ENCODE peak calls at places on chromosomes 11 and 22, in four cellular contexts. One of them, this sample, is unnamed.

GRCh38 chr11:60985991-60986915 is 14.8 kb downstream of the CD6 start:
- DNase-seq in IMR-90: peak; percentile 46
- DNase-seq in H1: no peak
- DNase-seq in K562: no peak
- DNase-seq in this sample: no peak

GRCh38 chr11:116851631-116852030 is 14.2 kb upstream of the APOA1 start:
- DNase-seq in K562: no peak
- DNase-seq in H1: no peak
- DNase-seq in IMR-90: no peak
- DNase-seq in this sample: no peak

GRCh38 chr11:65572356-65573043 is at the start of gene FAM89B:
- DNase-seq in K562: peak; percentile 63
- DNase-seq in IMR-90: peak; percentile 77
- DNase-seq in H1: peak; percentile 86
- DNase-seq in this sample: no peak

GRCh38 chr11:30513087-30513486 is 73.1 kb downstream of the MPPED2 start:
- DNase-seq in K562: no peak
- DNase-seq in H1: no peak
- DNase-seq in IMR-90: no peak
- DNase-seq in this sample: no peak

GRCh38 chr11:63532799-63533475 is 3.7 kb upstream of the PLAAT4 start:
- DNase-seq in H1: no peak
- DNase-seq in K562: no peak
- DNase-seq in IMR-90: no peak
- DNase-seq in this sample: no peak

GRCh38 chr11:118643142-118643994 is 36.0 kb downstream of the PHLDB1 start:
- DNase-seq in IMR-90: no peak
- DNase-seq in K562: no peak
- DNase-seq in H1: no peak
- DNase-seq in this sample: no peak

GRCh38 chr22:50518628-50519027 is 6.8 kb downstream of the SCO2 start:
- DNase-seq in H1: no peak
- DNase-seq in K562: no peak
- DNase-seq in IMR-90: no peak
- DNase-seq in this sample: no peak

GRCh38 chr11:134207538-134208239 is 16.1 kb downstream of the NCAPD3 start:
- DNase-seq in H1: peak; percentile 82
- DNase-seq in K562: no peak
- DNase-seq in IMR-90: no peak
- DNase-seq in this sample: no peak

GRCh38 chr11:129277216-129277838 is 85.2 kb upstream of the ARHGAP32 start:
- DNase-seq in H1: no peak
- DNase-seq in IMR-90: peak; percentile 20
- DNase-seq in K562: no peak
- DNase-seq in this sample: no peak

DNA sequence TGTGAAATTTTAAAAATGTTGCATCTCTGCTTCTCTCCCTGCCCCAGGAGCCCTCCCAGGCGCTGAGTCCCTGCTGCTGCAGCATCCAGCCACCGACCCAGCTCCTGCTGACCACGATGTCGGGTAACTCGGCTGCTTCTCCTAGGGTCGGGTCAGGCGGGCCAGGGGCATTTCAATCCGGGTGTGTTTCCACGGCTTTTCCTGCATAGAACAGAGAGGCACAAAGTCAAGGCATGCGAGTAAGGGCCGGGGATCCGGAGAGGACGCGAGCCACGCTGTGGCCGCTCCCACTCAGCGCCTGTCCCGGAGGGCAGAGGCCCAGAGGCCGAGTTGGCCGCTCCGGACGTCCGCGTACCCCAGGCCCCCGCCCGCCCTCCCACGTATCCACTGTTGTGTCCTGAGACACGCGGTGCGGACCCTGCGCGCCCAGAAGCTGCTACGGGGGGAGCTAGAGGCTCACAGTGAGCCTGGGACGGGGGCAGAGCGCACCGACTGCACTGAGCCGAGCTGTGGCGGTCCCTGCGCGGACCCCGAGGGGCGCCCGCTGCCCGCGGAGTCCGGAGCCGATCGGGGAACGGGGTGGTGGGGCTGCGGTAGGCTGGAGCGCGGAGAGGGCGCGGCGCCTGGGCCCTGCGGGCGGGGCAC is at the start of gene POU2AF3:
- DNase-seq in H1: no peak
- DNase-seq in IMR-90: no peak
- DNase-seq in K562: no peak
- DNase-seq in this sample: no peak
- TF ChIP-seq CHD1 in H1: no peak
- TF ChIP-seq CHD1 in IMR-90: no peak
- TF ChIP-seq CHD1 in K562: no peak
- TF ChIP-seq CHD1 in this sample: no peak

GRCh38 chr11:10770626-10771254 is 19.7 kb downstream of the CTR9 start:
- DNase-seq in IMR-90: peak; percentile 55
- DNase-seq in K562: peak; percentile 52
- DNase-seq in H1: peak; percentile 61
- DNase-seq in this sample: no peak
- TF ChIP-seq CHD1 in IMR-90: no peak
- TF ChIP-seq CHD1 in K562: no peak
- TF ChIP-seq CHD1 in H1: no peak
- TF ChIP-seq CHD1 in this sample: no peak

GRCh38 chr11:17643506-17644405 is 75.6 kb upstream of the MYOD1 start:
- DNase-seq in IMR-90: no peak
- DNase-seq in H1: no peak
- DNase-seq in K562: no peak
- DNase-seq in this sample: no peak
- TF ChIP-seq CHD1 in IMR-90: no peak
- TF ChIP-seq CHD1 in H1: no peak
- TF ChIP-seq CHD1 in K562: no peak
- TF ChIP-seq CHD1 in this sample: no peak

GRCh38 chr11:67584205-67584880 is 731 bp downstream of the GSTP1 start:
- DNase-seq in K562: peak; percentile 73
- DNase-seq in IMR-90: peak; percentile 54
- DNase-seq in H1: peak; percentile 60
- DNase-seq in this sample: no peak
- TF ChIP-seq CHD1 in K562: peak; percentile 81
- TF ChIP-seq CHD1 in IMR-90: no peak
- TF ChIP-seq CHD1 in H1: no peak
- TF ChIP-seq CHD1 in this sample: no peak

DNA sequence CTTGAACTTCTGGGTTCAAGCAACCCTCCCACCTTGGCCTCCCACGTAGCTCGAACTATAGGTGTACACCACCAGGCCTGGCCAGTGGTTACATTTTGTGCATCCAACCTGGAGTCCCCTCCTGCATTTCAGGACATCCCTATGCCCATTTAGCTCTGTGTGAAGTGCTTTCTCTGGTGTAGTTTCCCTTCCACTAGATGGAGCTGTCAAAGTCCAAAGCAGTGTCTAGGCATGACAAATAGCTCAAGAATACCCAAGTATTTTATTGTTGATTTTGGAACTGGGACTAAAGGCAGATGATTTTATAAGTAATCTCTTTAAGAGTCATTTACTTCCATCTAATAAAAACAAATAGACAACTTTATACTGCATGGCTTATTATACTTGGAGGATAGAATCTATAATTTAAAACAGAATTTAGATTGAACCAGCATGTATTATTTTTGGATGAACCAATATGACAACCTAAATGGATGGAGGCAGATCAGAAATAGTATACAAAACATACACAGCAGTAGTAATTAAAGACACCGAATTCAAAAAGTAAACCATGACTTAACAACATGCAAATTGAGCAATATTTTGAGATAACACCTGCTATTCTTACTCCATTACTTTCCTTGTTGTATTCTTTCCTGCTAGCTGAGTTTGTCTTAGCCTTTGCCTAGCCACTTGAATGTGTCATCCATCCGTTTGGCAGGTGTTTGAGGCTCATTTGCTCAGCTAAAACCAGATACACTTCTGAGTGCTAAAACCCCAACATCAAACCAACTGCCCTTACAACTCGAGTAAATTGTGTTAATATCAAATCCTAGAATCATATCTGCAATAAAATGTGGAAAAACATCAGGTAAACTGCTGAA is 37.7 kb downstream of the EIF4ENIF1 start:
- DNase-seq in K562: peak; percentile 18
- DNase-seq in H1: no peak
- DNase-seq in IMR-90: peak; percentile 59
- DNase-seq in this sample: peak; percentile 15
- TF ChIP-seq CHD1 in K562: no peak
- TF ChIP-seq CHD1 in H1: no peak
- TF ChIP-seq CHD1 in IMR-90: no peak
- TF ChIP-seq CHD1 in this sample: no peak

GRCh38 chr11:76131142-76131541 is 75.2 kb downstream of the WNT11 start:
- DNase-seq in H1: no peak
- DNase-seq in IMR-90: no peak
- DNase-seq in K562: no peak
- DNase-seq in this sample: no peak

GRCh38 chr11:76131585-76131984 is 74.7 kb downstream of the WNT11 start:
- DNase-seq in K562: no peak
- DNase-seq in H1: no peak
- DNase-seq in IMR-90: no peak
- DNase-seq in this sample: no peak

GRCh38 chr11:76135491-76135890 is 70.8 kb downstream of the WNT11 start:
- DNase-seq in IMR-90: no peak
- DNase-seq in K562: no peak
- DNase-seq in H1: no peak
- DNase-seq in this sample: no peak

GRCh38 chr11:76132268-76132667 is 74.0 kb downstream of the WNT11 start:
- DNase-seq in IMR-90: no peak
- DNase-seq in K562: no peak
- DNase-seq in H1: no peak
- DNase-seq in this sample: no peak

GRCh38 chr11:76134239-76134638 is 72.1 kb downstream of the WNT11 start:
- DNase-seq in K562: no peak
- DNase-seq in IMR-90: no peak
- DNase-seq in H1: no peak
- DNase-seq in this sample: no peak
- TF ChIP-seq CHD1 in K562: no peak
- TF ChIP-seq CHD1 in IMR-90: no peak
- TF ChIP-seq CHD1 in H1: no peak
- TF ChIP-seq CHD1 in this sample: no peak

GRCh38 chr22:47237890-47238480 is 475.5 kb downstream of the TBC1D22A start:
- DNase-seq in K562: no peak
- DNase-seq in IMR-90: no peak
- DNase-seq in H1: no peak
- DNase-seq in this sample: no peak
- TF ChIP-seq CHD1 in K562: no peak
- TF ChIP-seq CHD1 in IMR-90: no peak
- TF ChIP-seq CHD1 in H1: no peak
- TF ChIP-seq CHD1 in this sample: no peak

DNA sequence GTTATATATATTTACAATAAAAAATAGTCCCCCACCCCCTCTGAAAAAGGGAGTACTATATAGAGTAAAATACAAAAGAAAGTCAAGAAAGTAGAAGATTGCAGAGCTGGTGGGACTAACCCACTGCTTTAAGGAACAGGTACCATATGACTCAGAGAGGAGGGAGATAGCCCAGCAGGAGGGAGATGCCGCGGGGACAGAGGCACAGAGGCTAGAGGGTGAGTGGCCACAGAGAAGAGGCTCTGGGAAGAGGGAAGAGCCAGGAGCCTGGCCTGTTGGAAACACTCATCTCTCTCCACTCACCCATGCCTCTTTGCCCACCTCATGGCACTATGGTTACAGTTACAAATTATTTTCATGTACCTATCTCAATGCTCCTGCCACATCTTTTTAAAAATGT is 53.6 kb upstream of the LYVE1 start:
- DNase-seq in IMR-90: no peak
- DNase-seq in K562: no peak
- DNase-seq in H1: peak; percentile 41
- DNase-seq in this sample: no peak
- TF ChIP-seq CHD1 in IMR-90: no peak
- TF ChIP-seq CHD1 in K562: no peak
- TF ChIP-seq CHD1 in H1: no peak
- TF ChIP-seq CHD1 in this sample: no peak

This sample was measured in GM12878.